ENCODE peak calls at places on chromosomes 11 and 22, in ten cellular contexts. R, L, T, F, P, E, B, D, N and M are unnamed samples.
A peak's percentile ranks its signal among the peaks of the same experiment; 100 is the strongest.

GRCh38 chr11:133318221-133318620 is 214.1 kb downstream of the OPCML start:
- DNase-seq in R (no peak), P (no peak), L (no peak), D (no peak), N (no peak), T (no peak), F (no peak), E (no peak), B (no peak), M (no peak)

GRCh38 chr11:94909371-94909820 is 64.0 kb downstream of the CWC15 start:
- DNase-seq in R (no peak), T (no peak), N (peak; percentile 68), E (no peak), D (no peak), F (no peak), B (no peak), P (no peak), L (no peak), M (no peak)

GRCh38 chr22:49149721-49150608 is 677.7 kb downstream of the BRD1 start:
- DNase-seq in P (no peak), F (no peak), B (no peak), E (no peak), D (no peak), N (no peak), R (no peak), T (no peak), L (no peak), M (no peak)

GRCh38 chr11:134360050-134360835 is 28.5 kb downstream of the GLB1L2 start:
- DNase-seq in L (peak; percentile 57), P (no peak), B (peak; percentile 83), D (peak; percentile 78), R (peak; percentile 84), F (peak; percentile 34), E (peak; percentile 82), N (peak; percentile 72), T (peak; percentile 63), M (peak; percentile 18)

GRCh38 chr11:132983289-132983688 is 549.0 kb downstream of the OPCML start:
- DNase-seq in P (peak; percentile 82), F (no peak), L (no peak), T (no peak), N (no peak), B (no peak), E (no peak), D (no peak), R (no peak), M (no peak)

GRCh38 chr22:26800858-26801257 is 143.5 kb downstream of the MIAT start:
- DNase-seq in T (no peak), E (no peak), F (no peak), R (no peak), N (peak; percentile 25), D (no peak), B (no peak), L (no peak), P (no peak), M (no peak)

GRCh38 chr22:48359613-48359965 is 1468.1 kb downstream of the BRD1 start:
- DNase-seq in D (no peak), E (no peak), N (no peak), L (no peak), P (no peak), R (no peak), T (no peak), B (no peak), F (no peak), M (no peak)

GRCh38 chr11:64853709-64854108 is 9.3 kb upstream of the CDC42BPG start:
- DNase-seq in D (no peak), B (no peak), N (no peak), E (no peak), T (no peak), P (no peak), L (no peak), R (no peak), F (no peak), M (no peak)

GRCh38 chr11:114953039-114953438 is 274.7 kb downstream of the NXPE2 start:
- DNase-seq in D (no peak), R (no peak), L (no peak), N (no peak), B (no peak), E (no peak), P (no peak), T (no peak), F (no peak), M (no peak)

GRCh38 chr11:17161515-17161914 is 46.3 kb downstream of the PIK3C2A start:
- DNase-seq in E (no peak), N (no peak), D (no peak), R (no peak), B (no peak), F (no peak), T (no peak), L (no peak), P (no peak), M (no peak)

GRCh38 chr11:16611395-16612233 is 126.8 kb upstream of the C11orf58 start:
- DNase-seq in L (no peak), B (no peak), D (no peak), E (no peak), P (no peak), N (no peak), R (no peak), T (no peak), F (no peak), M (no peak)

GRCh38 chr22:39149915-39150847 is 2.3 kb downstream of the CBX7 start:
- DNase-seq in E (no peak), B (no peak), L (peak; percentile 27), D (no peak), R (no peak), F (no peak), N (no peak), T (no peak), P (no peak), M (no peak)

GRCh38 chr11:68594123-68594522 is 90.2 kb upstream of the GAL start:
- DNase-seq in F (no peak), P (no peak), L (no peak), E (no peak), N (no peak), T (no peak), D (no peak), B (no peak), R (no peak), M (no peak)
- H3K36me3 ChIP-seq in F (no peaks in the 10 kb centered on the region), P (peaks cover 54% of the 10 kb centered on the region), L (peaks cover 97% of the 10 kb centered on the region), E (no peaks in the 10 kb centered on the region), N (peaks cover 53% of the 10 kb centered on the region), T (peaks cover 19% of the 10 kb centered on the region), D (peaks cover 85% of the 10 kb centered on the region), B (peaks cover 69% of the 10 kb centered on the region), R (peaks cover 72% of the 10 kb centered on the region), M (peaks cover 9% of the 10 kb centered on the region)

DNA sequence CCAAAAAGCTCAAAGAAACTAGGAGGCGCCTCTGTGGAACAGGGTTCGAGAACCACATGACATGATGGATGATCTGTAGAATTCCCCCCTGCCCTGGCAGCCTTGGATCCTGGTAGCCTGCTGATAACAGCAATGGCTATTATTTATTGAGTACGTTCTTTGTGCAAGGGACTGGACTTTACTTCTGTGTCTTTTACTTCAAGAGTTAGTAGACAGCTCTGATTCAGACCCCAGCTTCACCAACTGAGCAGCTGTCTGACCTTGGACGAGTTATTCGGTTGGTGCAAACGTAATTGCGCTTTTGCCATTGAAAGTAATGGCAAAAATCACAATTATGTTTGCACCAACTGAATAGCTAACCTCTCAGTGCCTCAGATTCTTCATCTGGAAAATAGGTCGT is 108.9 kb downstream of the TIMP3 start:
- DNase-seq in R (no peak), E (no peak), P (no peak), F (no peak), N (no peak), T (no peak), D (no peak), B (no peak), L (no peak), M (no peak)
- TF ChIP-seq CTCF in R (no peak), E (no peak), P (no peak), F (no peak), N (no peak), T (no peak), D (no peak), B (no peak), L (no peak), M (no peak)

GRCh38 chr11:121500717-121501116 is 48.0 kb upstream of the SORL1-AS1 start:
- DNase-seq in P (no peak), D (no peak), E (no peak), L (no peak), F (no peak), B (no peak), R (no peak), N (no peak), T (no peak), M (no peak)

GRCh38 chr11:121500275-121500674 is 47.5 kb upstream of the SORL1-AS1 start:
- DNase-seq in E (no peak), D (no peak), N (no peak), P (no peak), B (no peak), R (no peak), T (no peak), F (no peak), L (no peak), M (no peak)

GRCh38 chr11:121499405-121499804 is 46.6 kb upstream of the SORL1-AS1 start:
- DNase-seq in L (no peak), D (no peak), R (no peak), F (no peak), E (no peak), T (no peak), B (no peak), P (no peak), N (no peak), M (no peak)

GRCh38 chr11:121494355-121495099 is 41.8 kb upstream of the SORL1-AS1 start:
- DNase-seq in R (no peak), T (no peak), B (no peak), D (no peak), N (no peak), L (no peak), F (no peak), E (no peak), P (no peak), M (no peak)

DNA sequence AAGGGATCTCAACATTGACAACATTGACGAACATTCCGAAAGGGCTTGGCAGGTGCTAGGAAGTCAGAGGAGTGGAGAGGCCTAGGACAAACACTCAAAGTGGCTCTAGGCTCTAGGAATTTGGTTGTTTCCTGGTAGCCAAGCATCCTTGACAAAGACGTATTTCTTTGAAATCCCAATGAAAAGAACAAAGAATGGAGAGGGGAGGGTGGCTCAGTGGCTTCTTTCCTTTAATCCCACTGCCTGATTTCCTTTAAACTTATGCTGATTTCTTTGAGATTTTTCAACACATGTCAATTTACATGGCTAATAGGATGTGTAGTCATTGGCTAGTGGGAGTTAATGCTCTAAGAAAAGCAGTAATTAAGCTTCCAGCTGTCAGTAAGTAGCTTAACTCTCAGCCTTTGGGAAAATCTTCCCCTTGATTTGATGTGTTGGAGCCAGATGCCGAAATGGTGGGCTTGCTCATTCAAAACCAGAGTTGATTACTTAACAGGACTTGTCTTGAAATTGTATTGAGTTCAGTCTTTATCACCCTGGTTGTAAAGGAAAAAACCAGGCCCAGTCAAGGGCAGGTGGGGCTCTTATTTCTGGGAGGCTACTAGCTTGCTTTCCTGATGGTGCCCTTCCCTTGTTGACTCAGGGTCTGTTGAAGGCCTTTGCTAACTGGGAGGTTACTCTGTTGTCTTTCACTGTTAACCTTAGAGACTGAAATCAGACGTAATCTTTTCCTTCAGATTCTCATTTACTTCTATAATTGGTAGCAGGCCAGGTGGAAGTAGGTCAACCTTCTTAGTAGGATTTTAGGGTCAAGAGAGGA is 44.6 kb upstream of the SORL1-AS1 start:
- DNase-seq in R (peak; percentile 17), P (no peak), D (no peak), N (no peak), B (no peak), L (no peak), E (no peak), F (no peak), T (no peak), M (no peak)
- H3K36me3 ChIP-seq in R (peaks cover 15% of the 10 kb centered on the region), P (no peaks in the 10 kb centered on the region), D (no peaks in the 10 kb centered on the region), N (no peaks in the 10 kb centered on the region), B (peaks cover 23% of the 10 kb centered on the region), L (peaks cover 21% of the 10 kb centered on the region), E (no peaks in the 10 kb centered on the region), F (no peaks in the 10 kb centered on the region), T (no peaks in the 10 kb centered on the region), M (no peaks in the 10 kb centered on the region)

GRCh38 chr11:111167666-111168065 is 77.9 kb upstream of the POU2AF2 start:
- DNase-seq in F (no peak), B (no peak), D (no peak), P (no peak), R (no peak), E (no peak), N (no peak), T (no peak), L (no peak), M (no peak)
- TF ChIP-seq CTCF in F (no peak), B (no peak), D (no peak), P (no peak), R (no peak), E (no peak), N (no peak), T (no peak), L (no peak), M (no peak)